ENCODE peak calls at places on chromosomes 13 and 19, in seven cellular contexts. G is body of pancreas; P is HFF-Myc; L is cardiac fibroblast; D is Panc1; H is CD8-positive, alpha-beta T cell; Z is AG10803. X is an unnamed sample.

GRCh38 chr19:34353546-34353945 is 11.4 kb upstream of the GPI start:
- DNase-seq in G (no peak), Z (no peak), H (no peak), P (no peak), D (no peak), L (no peak), X (no peak)

GRCh38 chr19:31408460-31409124 is 59.4 kb upstream of the TSHZ3 start:
- DNase-seq in H (no peak), G (peak; percentile 4), L (peak; percentile 97), Z (peak; percentile 87), P (peak; percentile 17), D (no peak), X (no peak)

GRCh38 chr19:21143846-21144245 is 2.0 kb downstream of the ZNF431 start:
- DNase-seq in P (no peak), H (no peak), L (no peak), Z (peak; percentile 0), D (no peak), G (no peak), X (no peak)

GRCh38 chr13:31898383-31899071 is 133.0 kb upstream of the FRY start:
- DNase-seq in H (no peak), D (no peak), L (no peak), P (no peak), Z (no peak), G (no peak), X (no peak)

GRCh38 chr13:50911051-50911690 is 1.6 kb downstream of the RNASEH2B start:
- DNase-seq in D (no peak), L (peak; percentile 13), P (no peak), H (no peak), Z (peak; percentile 12), G (no peak), X (no peak)

GRCh38 chr13:113187263-113187669 is 21.2 kb downstream of the PCID2 start:
- DNase-seq in L (peak; percentile 99), H (no peak), P (peak; percentile 99), Z (peak; percentile 99), D (peak; percentile 91), G (peak; percentile 59), X (no peak)

GRCh38 chr19:2333027-2333806 is 4.7 kb downstream of the SPPL2B start:
- DNase-seq in D (no peak), L (no peak), Z (no peak), P (no peak), G (peak; percentile 70), H (no peak), X (no peak)

GRCh38 chr13:28586585-28587540 is 72.1 kb upstream of the POMP start:
- DNase-seq in L (no peak), H (no peak), Z (no peak), D (no peak), P (no peak), G (no peak), X (no peak)

GRCh38 chr19:47581605-47582319 is 8.8 kb upstream of the ZNF541 start:
- DNase-seq in Z (no peak), D (no peak), L (no peak), P (no peak), G (no peak), H (no peak), X (no peak)

GRCh38 chr13:59047546-59047945 is 1116.2 kb downstream of the DIAPH3 start:
- DNase-seq in Z (no peak), H (no peak), D (no peak), G (no peak), P (no peak), L (no peak), X (no peak)

GRCh38 chr19:3761382-3762129 is at the start of gene APBA3:
- DNase-seq in L (peak; percentile 92), P (peak; percentile 48), G (peak; percentile 92), H (peak; percentile 95), D (peak; percentile 77), Z (peak; percentile 80), X (peak; percentile 92)

GRCh38 chr19:41784337-41785239 is 11.8 kb upstream of the CEACAM3 start:
- DNase-seq in L (no peak), D (no peak), G (no peak), Z (no peak), P (no peak), H (no peak), X (no peak)

GRCh38 chr13:88303157-88303556 is 632.0 kb downstream of the SLITRK5 start:
- DNase-seq in G (no peak), P (no peak), H (no peak), D (no peak), Z (no peak), L (no peak), X (no peak)

DNA sequence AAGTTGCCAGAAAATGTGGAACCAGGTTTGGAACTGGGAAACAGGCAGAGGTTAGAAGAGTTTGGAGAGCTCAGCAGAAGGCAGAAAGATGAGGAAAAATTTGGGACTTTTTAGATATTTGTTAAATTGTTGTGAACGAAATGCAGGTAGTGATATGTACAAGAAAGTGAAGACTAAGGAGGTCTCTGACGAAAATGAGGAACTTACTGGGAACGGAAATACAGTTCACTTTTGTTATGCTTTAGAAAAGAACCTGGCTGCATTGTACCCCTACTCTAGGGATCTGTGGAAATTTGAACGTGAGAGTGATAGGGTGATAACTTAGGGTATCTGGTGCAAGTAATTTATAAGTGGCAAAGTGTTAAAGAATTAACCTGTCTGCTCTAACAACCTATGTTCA is 632.4 kb downstream of the SLITRK5 start:
- DNase-seq in G (no peak), D (no peak), P (no peak), H (no peak), Z (no peak), L (no peak), X (no peak)
- H3K4me3 ChIP-seq in G (no peak overlapping the region), D (no peak overlapping the region), P (no peak overlapping the region), H (no peak overlapping the region), Z (no peak overlapping the region), L (no peak overlapping the region), X (no peak overlapping the region)

DNA sequence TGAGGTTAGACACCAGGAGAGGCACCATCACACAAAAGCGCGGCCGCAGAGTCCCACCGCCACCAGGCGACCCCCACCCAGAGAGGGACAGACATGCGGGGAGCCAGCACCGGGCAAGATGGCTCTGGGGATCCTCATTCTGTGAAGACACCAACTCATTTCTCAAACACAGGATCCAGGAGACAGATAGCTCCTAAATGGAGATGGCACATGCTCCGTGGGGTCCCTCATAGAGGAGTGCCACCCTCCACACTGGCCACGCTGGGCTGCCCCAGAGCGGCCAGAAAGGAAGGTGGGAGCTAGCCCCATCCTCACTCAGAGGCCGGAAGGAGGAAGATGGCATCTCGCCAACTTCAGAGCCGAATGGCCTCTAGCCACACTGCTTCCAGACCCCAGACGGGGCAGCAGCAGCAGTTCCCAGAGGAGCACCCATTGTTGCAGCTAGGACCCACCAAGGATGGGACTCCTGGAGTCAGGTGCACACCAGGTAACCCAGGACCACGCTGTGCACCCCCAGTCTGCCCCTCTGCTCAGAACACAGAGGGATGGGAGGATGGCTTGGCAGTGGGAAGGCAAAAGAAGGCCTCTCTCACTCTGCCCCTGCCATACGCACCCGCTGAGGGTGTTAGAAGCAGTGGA is 78.6 kb downstream of the ZIC5 start:
- DNase-seq in H (no peak), L (no peak), P (no peak), D (no peak), Z (no peak), G (no peak), X (no peak)
- H3K4me3 ChIP-seq in H (no peak overlapping the region), L (no peak overlapping the region), P (no peak overlapping the region), D (peak overlapping the region; percentile 17), Z (no peak overlapping the region), G (no peak overlapping the region), X (peak overlapping the region; percentile 51)

GRCh38 chr13:77480071-77480470 is 55.4 kb upstream of the SCEL start:
- DNase-seq in D (no peak), Z (no peak), H (no peak), L (peak; percentile 5), P (no peak), G (no peak), X (no peak)

GRCh38 chr13:77477299-77477848 is 58.1 kb upstream of the SCEL start:
- DNase-seq in P (no peak), G (no peak), L (no peak), H (no peak), Z (no peak), D (no peak), X (no peak)

GRCh38 chr13:77476456-77476855 is 59.0 kb upstream of the SCEL start:
- DNase-seq in Z (no peak), H (no peak), D (no peak), P (no peak), L (no peak), G (no peak), X (no peak)

GRCh38 chr13:77479326-77479725 is 56.2 kb upstream of the SCEL start:
- DNase-seq in L (no peak), P (no peak), D (no peak), Z (no peak), H (no peak), G (no peak), X (no peak)

GRCh38 chr13:77478645-77478997 is 56.9 kb upstream of the SCEL start:
- DNase-seq in D (no peak), G (no peak), L (no peak), H (no peak), P (no peak), Z (no peak), X (no peak)
- H3K4me3 ChIP-seq in D (no peak overlapping the region), G (peak overlapping the region; percentile 12), L (no peak overlapping the region), H (no peak overlapping the region), P (peak overlapping the region; percentile 41), Z (no peak overlapping the region), X (no peak overlapping the region)

GRCh38 chr19:45883881-45884681 is 1.9 kb downstream of the IRF2BP1 start:
- DNase-seq in L (no peak), D (no peak), G (no peak), Z (no peak), P (no peak), H (no peak), X (no peak)

GRCh38 chr19:45881909-45882528 is 3.9 kb downstream of the IRF2BP1 start:
- DNase-seq in D (no peak), G (peak; percentile 90), Z (no peak), P (no peak), L (no peak), H (no peak), X (no peak)

GRCh38 chr19:45881082-45881908 is 4.6 kb downstream of the IRF2BP1 start:
- DNase-seq in G (peak; percentile 77), P (no peak), L (no peak), Z (no peak), H (no peak), D (no peak), X (no peak)

GRCh38 chr19:45883586-45883880 is 2.4 kb downstream of the IRF2BP1 start:
- DNase-seq in G (no peak), L (no peak), P (no peak), Z (no peak), H (no peak), D (no peak), X (no peak)

DNA sequence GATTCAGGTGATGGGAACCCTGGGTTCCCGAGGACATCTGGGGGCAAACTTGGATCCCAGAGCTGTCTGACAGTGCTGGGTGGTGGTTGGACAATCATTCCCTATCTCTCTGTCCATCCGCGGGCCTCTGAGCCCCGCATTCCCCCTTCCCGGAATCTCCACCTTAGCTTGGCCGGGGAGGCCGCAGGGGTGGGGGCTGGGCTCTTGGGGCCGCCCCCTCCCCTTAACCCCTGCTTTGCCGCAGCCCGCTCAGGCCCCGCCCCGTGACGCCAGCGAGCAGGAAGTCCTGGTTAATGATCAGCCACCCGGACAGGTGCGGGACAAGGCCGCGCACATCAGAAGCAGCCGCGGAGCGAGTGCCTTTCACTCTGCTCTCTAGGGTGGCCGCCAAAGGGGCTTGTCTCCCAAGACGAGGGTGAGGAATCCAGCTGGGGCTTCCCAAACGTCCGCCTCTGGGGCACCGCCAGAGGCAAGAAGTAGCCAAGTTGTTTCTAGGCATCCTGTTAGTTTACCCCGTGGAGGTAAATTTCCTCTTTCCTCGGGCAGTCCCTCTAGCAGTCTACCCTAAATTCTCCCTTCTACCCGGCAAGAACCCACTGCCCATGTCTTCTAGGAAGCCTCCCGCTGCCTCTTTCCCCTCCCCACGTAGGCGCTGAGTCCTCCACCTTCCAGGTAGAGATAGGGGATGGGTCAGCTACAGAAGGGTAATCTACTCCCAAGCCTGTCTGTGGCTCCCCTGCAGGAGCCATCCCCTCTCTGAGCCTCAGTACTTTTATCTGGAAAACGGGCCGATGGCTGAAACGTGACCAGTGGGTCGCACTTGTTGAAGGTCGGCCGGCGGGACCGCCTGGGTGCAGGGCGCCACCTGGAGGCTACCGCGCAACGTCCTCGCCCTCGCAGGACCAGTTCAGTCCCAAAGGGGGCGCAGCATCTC is 3.0 kb downstream of the IRF2BP1 start:
- DNase-seq in D (peak; percentile 61), L (peak; percentile 93), G (peak; percentile 99), Z (peak; percentile 83), H (peak; percentile 66), P (peak; percentile 69), X (peak; percentile 95)
- H3K4me3 ChIP-seq in D (peak overlapping the region; percentile 63), L (peak overlapping the region; percentile 3), G (no peak overlapping the region), Z (peak overlapping the region; percentile 38), H (no peak overlapping the region), P (no peak overlapping the region), X (peak overlapping the region; percentile 68)